ENCODE peak calls at places on chromosome 12, in six cellular contexts. V, J, X, P, N and K are unnamed samples.

GRCh38 chr12:27015730-27016076 is 1.5 kb upstream of the TM7SF3 start:
- DNase-seq in X (no peak), P (no peak), N (no peak), J (no peak), V (no peak), K (peak)

GRCh38 chr12:53476769-53477209 is 22.5 kb downstream of the MAP3K12 start:
- DNase-seq in X (no peak), V (no peak), N (no peak), P (no peak), J (no peak), K (no peak)

GRCh38 chr12:50765325-50765911 is 1.5 kb downstream of the ATF1 start:
- DNase-seq in N (no peak), J (peak), X (no peak), P (no peak), V (peak), K (peak)

GRCh38 chr12:50241178-50241577 is 42.1 kb downstream of the LIMA1 start:
- DNase-seq in P (no peak), N (no peak), X (no peak), J (no peak), V (no peak), K (no peak)

GRCh38 chr12:100827901-100828520 is 33.4 kb downstream of the ANO4 start:
- DNase-seq in J (peak), P (no peak), X (no peak), N (no peak), V (no peak), K (peak)

GRCh38 chr12:67741234-67741633 is 92.7 kb downstream of the DYRK2 start:
- DNase-seq in X (no peak), N (no peak), P (no peak), J (no peak), V (no peak), K (no peak)

GRCh38 chr12:99455350-99456037 is 192.1 kb upstream of the GARIN6 start:
- DNase-seq in X (no peak), V (no peak), N (no peak), J (no peak), P (no peak), K (peak)

GRCh38 chr12:108424816-108425215 is 85.7 kb upstream of the CMKLR1 start:
- DNase-seq in N (no peak), P (no peak), X (no peak), J (no peak), V (no peak), K (no peak)

GRCh38 chr12:116864371-116865160 is 16.7 kb downstream of the HRK start:
- DNase-seq in P (no peak), J (peak), X (no peak), N (peak), V (no peak), K (peak)

GRCh38 chr12:76252031-76252430 is 96.2 kb downstream of the BBS10 start:
- DNase-seq in V (no peak), P (no peak), X (no peak), J (no peak), N (no peak), K (no peak)

GRCh38 chr12:110931315-110931728 is 10.9 kb upstream of the MYL2 start:
- DNase-seq in N (no peak), J (no peak), V (no peak), X (peak), P (peak), K (no peak)

GRCh38 chr12:120472521-120472920 is 3.0 kb upstream of the SRSF9 start:
- DNase-seq in J (no peak), X (no peak), N (no peak), P (no peak), V (no peak), K (no peak)

GRCh38 chr12:26473291-26473690 is 277.9 kb downstream of the SSPN start:
- DNase-seq in P (no peak), V (no peak), X (no peak), J (no peak), N (no peak), K (peak)

GRCh38 chr12:41537522-41537921 is 349.4 kb downstream of the PDZRN4 start:
- DNase-seq in X (no peak), N (no peak), V (no peak), P (no peak), J (no peak), K (no peak)

GRCh38 chr12:92020983-92021664 is 124.5 kb downstream of the BTG1 start:
- DNase-seq in V (no peak), P (no peak), J (no peak), N (no peak), X (no peak), K (no peak)

GRCh38 chr12:49041881-49042484 is 18.6 kb downstream of the KMT2D start:
- DNase-seq in X (no peak), P (peak), N (no peak), V (no peak), J (no peak), K (no peak)

GRCh38 chr12:117141097-117141898 is 42.1 kb upstream of the TESC start:
- DNase-seq in V (no peak), N (no peak), P (peak), J (no peak), X (no peak), K (no peak)

GRCh38 chr12:2402180-2402579 is 349.4 kb downstream of the CACNA1C start:
- DNase-seq in V (no peak), P (no peak), X (no peak), N (no peak), J (no peak), K (no peak)

GRCh38 chr12:101945361-101946232 is 68.2 kb downstream of the DRAM1 start:
- DNase-seq in P (no peak), X (no peak), N (peak), V (no peak), J (no peak), K (no peak)

GRCh38 chr12:52151859-52152783 is 39.7 kb downstream of the KRT80 start:
- DNase-seq in V (peak), N (no peak), X (peak), J (peak), P (peak), K (peak)

GRCh38 chr12:48446372-48446771 is 26.0 kb upstream of the ANP32D start:
- DNase-seq in V (no peak), P (no peak), X (no peak), J (no peak), N (no peak), K (peak)

GRCh38 chr12:131815132-131815531 is 13.1 kb upstream of the MMP17 start:
- DNase-seq in V (no peak), J (no peak), P (no peak), N (no peak), X (no peak), K (no peak)

GRCh38 chr12:68042212-68042699 is 53.0 kb downstream of the IFNG-AS1 start:
- DNase-seq in X (no peak), N (no peak), V (no peak), J (no peak), P (no peak), K (peak)

GRCh38 chr12:131066207-131066885 is 112.6 kb downstream of the ADGRD1 start:
- DNase-seq in X (peak), N (no peak), V (no peak), J (peak), P (peak), K (no peak)

GRCh38 chr12:32102234-32102633 is 4.4 kb upstream of the BICD1 start:
- DNase-seq in P (no peak), J (no peak), N (no peak), V (no peak), X (no peak), K (no peak)

GRCh38 chr12:110661337-110661972 is 27.5 kb downstream of the HVCN1 start:
- DNase-seq in J (peak), X (peak), N (no peak), P (peak), V (no peak), K (no peak)

GRCh38 chr12:87150969-87151662 is 878.1 kb downstream of the C12orf50 start:
- DNase-seq in P (no peak), X (no peak), J (no peak), N (no peak), V (no peak), K (peak)

GRCh38 chr12:132398386-132398991 is 69.1 kb upstream of the GALNT9 start:
- DNase-seq in X (peak), P (no peak), J (no peak), V (no peak), N (no peak), K (no peak)

GRCh38 chr12:118307069-118307954 is 65.4 kb downstream of the TAOK3 start:
- DNase-seq in X (no peak), J (no peak), P (no peak), V (no peak), N (peak), K (peak)

GRCh38 chr12:124921200-124922008 is 7.0 kb upstream of the UBC start:
- DNase-seq in J (peak), N (no peak), X (peak), V (no peak), P (no peak), K (peak)

GRCh38 chr12:111429760-111430417 is 24.2 kb downstream of the SH2B3 start:
- DNase-seq in P (no peak), X (no peak), N (no peak), J (no peak), V (no peak), K (no peak)

GRCh38 chr12:93636708-93637107 is 40.5 kb upstream of the CRADD start:
- DNase-seq in P (no peak), X (no peak), J (no peak), V (no peak), N (no peak), K (no peak)
- H3K4me3 ChIP-seq in P (no peak), X (no peak), J (no peak), V (no peak), N (no peak), K (no peak)

GRCh38 chr12:106585862-106586534 is 3.2 kb downstream of the RFX4 start:
- DNase-seq in X (no peak), N (no peak), J (no peak), P (no peak), V (no peak), K (no peak)
- H3K4me3 ChIP-seq in X (peak), N (no peak), J (no peak), P (no peak), V (no peak), K (no peak)

GRCh38 chr12:14884458-14884878 is 1.2 kb downstream of the MGP start:
- DNase-seq in P (peak), X (peak), J (peak), V (peak), N (peak), K (peak)
- H3K4me3 ChIP-seq in P (peak), X (peak), J (peak), V (peak), N (no peak), K (no peak)

GRCh38 chr12:39440781-39441180 is 2.1 kb downstream of the KIF21A start:
- DNase-seq in N (no peak), V (no peak), X (no peak), J (peak), P (no peak), K (no peak)

GRCh38 chr12:39442895-39443703 is at the start of gene KIF21A:
- DNase-seq in X (peak), P (peak), J (peak), V (peak), N (peak), K (peak)

GRCh38 chr12:39440101-39440500 is 2.8 kb downstream of the KIF21A start:
- DNase-seq in J (no peak), P (no peak), N (no peak), X (no peak), V (no peak), K (no peak)

GRCh38 chr12:39441963-39442894 is 691 bp downstream of the KIF21A start:
- DNase-seq in N (no peak), V (peak), X (peak), P (no peak), J (peak), K (peak)

DNA sequence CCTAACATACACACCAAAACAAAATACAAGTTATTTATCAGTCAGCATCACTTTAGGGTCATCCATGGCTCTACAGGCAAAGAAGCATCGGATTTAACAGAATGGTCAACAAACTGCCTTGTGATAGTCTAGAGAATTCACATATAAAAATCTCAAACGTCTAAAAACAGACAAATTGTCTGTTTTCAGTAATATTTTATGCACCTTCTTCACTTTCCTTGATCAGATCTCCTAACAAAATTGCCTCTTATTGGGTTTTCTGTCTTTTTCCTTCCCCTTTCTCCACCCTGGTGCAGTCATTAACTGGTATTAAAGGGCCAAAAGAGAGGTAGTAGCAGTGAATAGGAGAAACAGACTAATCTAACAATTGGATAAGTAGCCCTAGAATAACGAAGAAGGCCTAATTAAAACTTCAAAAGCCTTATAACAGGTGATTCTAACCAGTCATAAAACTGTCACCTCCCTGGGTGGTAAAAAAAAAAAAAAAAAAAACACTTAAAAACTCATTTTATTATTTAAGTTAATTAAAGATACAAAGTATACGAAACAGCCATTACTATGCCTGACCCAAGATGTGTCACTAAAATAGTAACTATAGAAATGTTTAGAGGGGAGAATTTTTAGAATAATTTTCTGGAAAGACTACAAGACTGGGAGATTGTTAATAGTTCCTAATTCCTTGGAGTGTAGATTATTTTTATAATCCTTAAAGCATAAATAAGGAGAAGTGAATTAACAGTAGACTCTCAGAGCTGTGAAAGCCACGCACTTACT is 1.5 kb downstream of the KIF21A start:
- DNase-seq in V (no peak), X (no peak), N (no peak), J (no peak), P (no peak), K (no peak)
- H3K4me3 ChIP-seq in V (peak), X (peak), N (no peak), J (no peak), P (peak), K (peak)

DNA sequence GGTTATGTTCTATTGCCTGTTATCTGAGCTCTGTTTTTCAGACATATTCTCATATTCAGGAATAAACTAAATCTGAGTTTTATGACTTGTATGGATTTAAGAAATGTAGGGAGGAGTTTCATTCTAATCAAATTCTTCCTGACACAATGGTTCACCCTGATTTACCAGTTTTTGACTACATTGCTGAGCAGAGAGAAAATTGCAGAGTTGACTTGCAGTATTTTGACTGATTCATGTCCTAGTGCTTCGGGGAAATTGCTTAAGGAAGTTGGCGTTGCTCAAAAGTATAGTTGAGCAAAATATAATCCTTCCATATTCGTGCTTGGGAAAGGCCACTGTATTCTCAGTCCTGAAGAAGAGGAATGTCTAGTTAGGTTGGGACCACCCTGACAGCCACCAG is 1.2 kb upstream of the TWF1 start:
- DNase-seq in N (no peak), X (no peak), J (no peak), V (no peak), P (no peak), K (peak)
- H3K4me3 ChIP-seq in N (no peak), X (no peak), J (no peak), V (no peak), P (no peak), K (peak)

DNA sequence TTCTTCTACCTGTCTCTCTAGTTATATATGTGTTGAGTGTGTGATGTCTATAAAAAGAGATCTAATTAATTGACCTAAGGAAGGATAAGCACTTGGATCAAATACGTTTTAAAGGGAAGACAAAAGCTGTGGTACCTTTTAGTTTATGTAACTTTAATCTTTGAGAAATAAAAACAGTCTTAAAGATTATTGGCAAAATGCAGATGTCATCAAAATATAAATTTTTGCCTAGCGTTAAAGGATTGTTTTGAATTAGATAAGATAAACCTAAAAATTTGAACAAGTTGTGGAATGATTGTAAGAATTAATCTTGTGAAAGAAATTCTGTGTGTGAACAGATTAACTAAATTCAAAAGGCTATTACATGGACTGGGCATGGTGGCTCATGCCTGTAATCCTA is 42.9 kb downstream of the C12orf56 start:
- DNase-seq in P (no peak), N (no peak), V (no peak), X (no peak), J (no peak), K (no peak)
- H3K4me3 ChIP-seq in P (no peak), N (no peak), V (no peak), X (no peak), J (no peak), K (no peak)